ENCODE peak calls at places on chromosomes 2 and 18, in five cellular contexts. One of them, this sample, is unnamed.

GRCh38 chr2:29865512-29865911 is 55.9 kb downstream of the ALK start:
- DNase-seq in astrocyte of the spinal cord: no peak
- DNase-seq in SJCRH30: no peak
- DNase-seq in upper lobe of left lung: no peak
- DNase-seq in fibroblast of lung: no peak
- DNase-seq in this sample: no peak

GRCh38 chr2:215920244-215921100 is 92.9 kb downstream of the MREG start:
- DNase-seq in astrocyte of the spinal cord: peak
- DNase-seq in upper lobe of left lung: peak
- DNase-seq in fibroblast of lung: peak
- DNase-seq in SJCRH30: peak
- DNase-seq in this sample: no peak

GRCh38 chr18:54950221-54950620 is 9.0 kb downstream of the CCDC68 start:
- DNase-seq in astrocyte of the spinal cord: no peak
- DNase-seq in SJCRH30: no peak
- DNase-seq in upper lobe of left lung: peak
- DNase-seq in fibroblast of lung: no peak
- DNase-seq in this sample: no peak

GRCh38 chr2:221570321-221571107 is 1.6 kb downstream of the EPHA4 start:
- DNase-seq in astrocyte of the spinal cord: peak
- DNase-seq in SJCRH30: no peak
- DNase-seq in upper lobe of left lung: no peak
- DNase-seq in fibroblast of lung: peak
- DNase-seq in this sample: no peak

GRCh38 chr2:163735692-163736432 is at the start of gene FIGN:
- DNase-seq in astrocyte of the spinal cord: peak
- DNase-seq in upper lobe of left lung: peak
- DNase-seq in fibroblast of lung: peak
- DNase-seq in SJCRH30: peak
- DNase-seq in this sample: no peak

GRCh38 chr2:42464631-42465030 is 29.2 kb downstream of the KCNG3 start:
- DNase-seq in astrocyte of the spinal cord: no peak
- DNase-seq in SJCRH30: no peak
- DNase-seq in fibroblast of lung: no peak
- DNase-seq in upper lobe of left lung: no peak
- DNase-seq in this sample: no peak

GRCh38 chr2:111898703-111899514 is 502 bp downstream of the MERTK start:
- DNase-seq in astrocyte of the spinal cord: peak
- DNase-seq in upper lobe of left lung: peak
- DNase-seq in SJCRH30: no peak
- DNase-seq in fibroblast of lung: peak
- DNase-seq in this sample: no peak

GRCh38 chr18:3590096-3590655 is 140.2 kb downstream of the TGIF1 start:
- DNase-seq in astrocyte of the spinal cord: no peak
- DNase-seq in SJCRH30: no peak
- DNase-seq in upper lobe of left lung: no peak
- DNase-seq in fibroblast of lung: no peak
- DNase-seq in this sample: no peak

GRCh38 chr2:225190987-225191386 is 148.7 kb upstream of the DOCK10 start:
- DNase-seq in SJCRH30: no peak
- DNase-seq in astrocyte of the spinal cord: no peak
- DNase-seq in fibroblast of lung: no peak
- DNase-seq in upper lobe of left lung: no peak
- DNase-seq in this sample: no peak

GRCh38 chr2:20487392-20488135 is 40.7 kb downstream of the RHOB start:
- DNase-seq in fibroblast of lung: no peak
- DNase-seq in upper lobe of left lung: peak
- DNase-seq in SJCRH30: no peak
- DNase-seq in astrocyte of the spinal cord: no peak
- DNase-seq in this sample: no peak

GRCh38 chr18:23752796-23753195 is 63.5 kb downstream of the LAMA3 start:
- DNase-seq in SJCRH30: no peak
- DNase-seq in astrocyte of the spinal cord: no peak
- DNase-seq in fibroblast of lung: peak
- DNase-seq in upper lobe of left lung: no peak
- DNase-seq in this sample: no peak

GRCh38 chr2:96336104-96336775 is 674 bp downstream of the NCAPH start:
- DNase-seq in fibroblast of lung: no peak
- DNase-seq in SJCRH30: no peak
- DNase-seq in upper lobe of left lung: no peak
- DNase-seq in astrocyte of the spinal cord: no peak
- DNase-seq in this sample: no peak

GRCh38 chr18:32772580-32773186 is at the start of gene KLHL14:
- DNase-seq in SJCRH30: no peak
- DNase-seq in astrocyte of the spinal cord: no peak
- DNase-seq in upper lobe of left lung: no peak
- DNase-seq in fibroblast of lung: no peak
- DNase-seq in this sample: no peak
- H3K4me3 ChIP-seq in SJCRH30: no peak
- H3K4me3 ChIP-seq in astrocyte of the spinal cord: peak
- H3K4me3 ChIP-seq in upper lobe of left lung: no peak
- H3K4me3 ChIP-seq in fibroblast of lung: no peak
- H3K4me3 ChIP-seq in this sample: peak

GRCh38 chr2:6823111-6823510 is 42.6 kb downstream of the CMPK2 start:
- DNase-seq in fibroblast of lung: peak
- DNase-seq in astrocyte of the spinal cord: peak
- DNase-seq in SJCRH30: no peak
- DNase-seq in upper lobe of left lung: no peak
- DNase-seq in this sample: no peak
- H3K4me3 ChIP-seq in fibroblast of lung: no peak
- H3K4me3 ChIP-seq in astrocyte of the spinal cord: no peak
- H3K4me3 ChIP-seq in SJCRH30: no peak
- H3K4me3 ChIP-seq in upper lobe of left lung: no peak
- H3K4me3 ChIP-seq in this sample: no peak

DNA sequence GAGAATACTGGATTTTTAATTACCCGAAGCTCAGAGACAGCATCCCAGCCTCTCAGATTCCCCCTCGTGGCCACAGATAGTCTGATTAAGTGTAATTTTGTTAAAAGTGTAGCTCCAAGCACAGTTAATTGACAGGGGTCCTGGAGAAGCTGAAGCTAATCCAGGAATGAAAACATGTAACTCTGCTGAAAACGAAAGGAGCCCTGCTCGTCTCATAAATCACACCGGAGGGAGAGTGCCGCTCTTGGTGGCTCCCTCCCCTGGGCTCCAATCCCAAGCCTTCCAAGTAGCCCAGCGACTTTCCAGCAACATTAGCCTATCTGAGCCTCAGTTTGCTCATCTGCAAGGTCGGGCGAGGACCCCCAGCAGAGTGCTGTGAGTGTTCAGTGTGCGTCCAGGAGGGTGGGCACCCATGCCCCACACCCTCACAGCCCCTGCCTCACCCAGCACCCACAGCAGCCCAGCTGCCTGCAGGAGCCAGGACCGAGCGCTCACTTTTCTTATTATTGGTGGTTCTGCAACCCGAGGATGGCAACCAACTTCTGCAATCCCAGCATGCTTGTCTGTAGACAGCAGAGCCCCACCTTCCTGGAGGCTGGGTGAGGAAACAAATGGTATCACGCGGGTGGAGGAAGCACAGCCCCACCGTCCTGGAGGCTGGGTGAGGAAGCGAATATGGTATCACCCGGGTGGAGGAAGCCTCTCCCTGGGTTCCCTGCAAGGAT is 220.8 kb upstream of the RAB6C start:
- DNase-seq in fibroblast of lung: no peak
- DNase-seq in astrocyte of the spinal cord: no peak
- DNase-seq in SJCRH30: no peak
- DNase-seq in upper lobe of left lung: peak
- DNase-seq in this sample: no peak
- H3K4me3 ChIP-seq in fibroblast of lung: no peak
- H3K4me3 ChIP-seq in astrocyte of the spinal cord: no peak
- H3K4me3 ChIP-seq in SJCRH30: no peak
- H3K4me3 ChIP-seq in upper lobe of left lung: no peak
- H3K4me3 ChIP-seq in this sample: peak

DNA sequence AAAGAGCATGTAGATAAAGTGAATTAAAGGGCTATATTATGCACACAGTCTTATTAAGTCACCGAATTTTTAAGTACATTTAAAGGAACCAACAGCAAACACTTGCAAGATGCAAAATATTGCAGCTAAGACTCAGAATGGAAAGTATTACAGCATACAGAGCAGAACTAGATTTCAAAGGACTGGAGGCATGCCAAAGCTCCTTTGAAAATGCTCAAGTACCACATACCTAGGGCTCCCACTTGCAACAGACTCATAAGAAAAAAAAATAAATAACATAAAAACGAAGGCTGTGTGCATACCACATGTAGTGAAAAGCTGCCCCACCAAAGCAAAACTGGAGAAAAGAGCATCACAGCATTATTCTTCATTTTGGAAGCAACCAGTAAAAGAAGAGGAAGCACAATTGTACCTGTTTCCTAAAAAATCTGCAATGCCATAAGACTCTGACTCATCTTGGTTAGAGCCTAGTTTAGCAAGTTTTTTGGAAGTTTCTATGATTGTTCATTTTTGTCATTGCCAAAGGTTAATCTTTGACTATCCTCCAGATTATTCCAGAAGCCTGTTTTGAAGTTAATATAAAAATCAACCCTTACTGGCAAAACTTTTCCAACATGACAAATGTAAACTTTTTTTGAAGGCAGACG is 306.0 kb upstream of the COL3A1 start:
- DNase-seq in fibroblast of lung: peak
- DNase-seq in astrocyte of the spinal cord: peak
- DNase-seq in SJCRH30: no peak
- DNase-seq in upper lobe of left lung: peak
- DNase-seq in this sample: no peak
- H3K4me3 ChIP-seq in fibroblast of lung: no peak
- H3K4me3 ChIP-seq in astrocyte of the spinal cord: no peak
- H3K4me3 ChIP-seq in SJCRH30: no peak
- H3K4me3 ChIP-seq in upper lobe of left lung: no peak
- H3K4me3 ChIP-seq in this sample: no peak

GRCh38 chr2:38073211-38074005 is 2.5 kb downstream of the CYP1B1 start:
- DNase-seq in SJCRH30: no peak
- DNase-seq in upper lobe of left lung: no peak
- DNase-seq in astrocyte of the spinal cord: peak
- DNase-seq in fibroblast of lung: peak
- DNase-seq in this sample: no peak
- H3K4me3 ChIP-seq in SJCRH30: no peak
- H3K4me3 ChIP-seq in upper lobe of left lung: no peak
- H3K4me3 ChIP-seq in astrocyte of the spinal cord: peak
- H3K4me3 ChIP-seq in fibroblast of lung: peak
- H3K4me3 ChIP-seq in this sample: no peak

GRCh38 chr2:214477305-214477704 is 66.5 kb downstream of the VWC2L start:
- DNase-seq in astrocyte of the spinal cord: no peak
- DNase-seq in SJCRH30: no peak
- DNase-seq in upper lobe of left lung: no peak
- DNase-seq in fibroblast of lung: peak
- DNase-seq in this sample: no peak

GRCh38 chr2:214469728-214470127 is 58.9 kb downstream of the VWC2L start:
- DNase-seq in fibroblast of lung: no peak
- DNase-seq in astrocyte of the spinal cord: no peak
- DNase-seq in upper lobe of left lung: no peak
- DNase-seq in SJCRH30: no peak
- DNase-seq in this sample: no peak

GRCh38 chr2:214465386-214466146 is 54.7 kb downstream of the VWC2L start:
- DNase-seq in upper lobe of left lung: no peak
- DNase-seq in fibroblast of lung: peak
- DNase-seq in astrocyte of the spinal cord: peak
- DNase-seq in SJCRH30: no peak
- DNase-seq in this sample: no peak

GRCh38 chr2:214471990-214472389 is 61.1 kb downstream of the VWC2L start:
- DNase-seq in SJCRH30: no peak
- DNase-seq in astrocyte of the spinal cord: peak
- DNase-seq in fibroblast of lung: peak
- DNase-seq in upper lobe of left lung: no peak
- DNase-seq in this sample: no peak

DNA sequence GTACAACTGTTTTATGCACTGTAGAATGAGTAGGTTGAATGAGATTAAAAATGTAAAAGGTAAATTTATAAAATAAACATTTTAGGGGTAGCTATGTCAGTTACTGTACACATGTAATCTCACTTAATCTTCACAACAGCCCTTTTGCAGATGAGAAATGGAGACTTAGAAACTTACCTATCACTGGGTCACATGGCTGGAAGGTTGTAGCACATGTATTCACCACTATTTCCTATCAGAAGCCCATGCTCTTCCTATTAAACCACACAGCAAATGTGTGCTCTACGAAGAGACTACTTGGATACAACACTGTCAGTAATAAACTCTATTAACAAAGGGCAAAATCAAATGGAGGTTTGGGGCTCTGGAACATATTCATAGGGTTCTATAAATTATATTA is 60.5 kb downstream of the VWC2L start:
- DNase-seq in astrocyte of the spinal cord: no peak
- DNase-seq in fibroblast of lung: no peak
- DNase-seq in upper lobe of left lung: no peak
- DNase-seq in SJCRH30: no peak
- DNase-seq in this sample: no peak
- H3K4me3 ChIP-seq in astrocyte of the spinal cord: no peak
- H3K4me3 ChIP-seq in fibroblast of lung: no peak
- H3K4me3 ChIP-seq in upper lobe of left lung: no peak
- H3K4me3 ChIP-seq in SJCRH30: no peak
- H3K4me3 ChIP-seq in this sample: no peak